ENCODE peak calls at places on chromosomes 7 and 10, in nine cellular contexts. A is astrocyte of the cerebellum, L is GM06990, G is keratinocyte, N is right lobe of liver, D is OCI-LY7, W is mesendoderm, K is HCT116, C is GM23248. X is an unnamed sample.

GRCh38 chr10:11810313-11810766 is 12.8 kb upstream of the PROSER2 start:
- DNase-seq in G (no peak), C (no peak), D (no peak), N (no peak), W (no peak), K (no peak), A (no peak), L (no peak), X (no peak)

GRCh38 chr7:99042957-99043356 is 101.0 kb downstream of the SMURF1 start:
- DNase-seq in A (no peak), D (no peak), C (no peak), K (no peak), N (no peak), W (no peak), L (no peak), G (no peak), X (no peak)

GRCh38 chr7:158116235-158116634 is 471.4 kb downstream of the PTPRN2 start:
- DNase-seq in K (no peak), C (no peak), G (no peak), N (no peak), D (no peak), L (no peak), W (no peak), A (no peak), X (no peak)

GRCh38 chr7:12422449-12423320 is 19.0 kb upstream of the VWDE start:
- DNase-seq in W (peak; percentile 39), C (peak; percentile 51), D (no peak), K (no peak), G (no peak), L (no peak), N (no peak), A (no peak), X (no peak)

GRCh38 chr7:786472-787255 is 45.6 kb upstream of the SUN1 start:
- DNase-seq in C (peak; percentile 74), K (peak; percentile 18), W (peak; percentile 56), L (peak; percentile 48), G (peak; percentile 36), A (no peak), D (peak; percentile 61), N (peak; percentile 67), X (peak; percentile 33)

GRCh38 chr7:136640977-136641376 is 227.5 kb upstream of the CHRM2 start:
- DNase-seq in G (no peak), L (no peak), K (no peak), W (peak; percentile 18), C (no peak), A (no peak), D (no peak), N (no peak), X (no peak)

GRCh38 chr7:26850193-26850651 is 14.2 kb downstream of the SKAP2 start:
- DNase-seq in C (peak; percentile 48), K (no peak), D (no peak), A (no peak), N (no peak), W (peak; percentile 35), G (no peak), L (no peak), X (no peak)

GRCh38 chr10:12811725-12812310 is 189.7 kb downstream of the CCDC3 start:
- DNase-seq in G (no peak), K (no peak), N (no peak), W (no peak), C (no peak), L (no peak), D (no peak), A (no peak), X (no peak)

GRCh38 chr7:157932498-157933218 is 595.9 kb downstream of the DNAJB6 start:
- DNase-seq in K (peak; percentile 90), G (no peak), N (no peak), A (no peak), C (peak; percentile 41), L (no peak), D (no peak), W (peak; percentile 71), X (no peak)

GRCh38 chr7:107993879-107994278 is 9.1 kb downstream of the LAMB1 start:
- DNase-seq in K (no peak), D (no peak), W (no peak), N (no peak), A (no peak), C (no peak), L (no peak), G (no peak), X (no peak)

GRCh38 chr7:3510101-3511020 is 209.3 kb downstream of the SDK1 start:
- DNase-seq in N (no peak), G (no peak), A (no peak), W (no peak), L (no peak), K (no peak), C (no peak), D (peak; percentile 31), X (no peak)

GRCh38 chr10:86798030-86798429 is 41.6 kb downstream of the BMPR1A start:
- DNase-seq in A (no peak), L (no peak), C (peak; percentile 68), D (no peak), N (no peak), K (no peak), G (no peak), W (no peak), X (no peak)

GRCh38 chr10:106930751-106931150 is 233.8 kb downstream of the SORCS1 start:
- DNase-seq in K (no peak), N (no peak), W (no peak), A (no peak), D (no peak), C (no peak), G (no peak), L (peak; percentile 26), X (no peak)
- H3K4me3 ChIP-seq in K (no peak overlapping the region), N (no peak overlapping the region), W (no peak overlapping the region), A (no peak overlapping the region), D (no peak overlapping the region), C (no peak overlapping the region), G (no peak overlapping the region), L (no peak overlapping the region), X (no peak overlapping the region)

DNA sequence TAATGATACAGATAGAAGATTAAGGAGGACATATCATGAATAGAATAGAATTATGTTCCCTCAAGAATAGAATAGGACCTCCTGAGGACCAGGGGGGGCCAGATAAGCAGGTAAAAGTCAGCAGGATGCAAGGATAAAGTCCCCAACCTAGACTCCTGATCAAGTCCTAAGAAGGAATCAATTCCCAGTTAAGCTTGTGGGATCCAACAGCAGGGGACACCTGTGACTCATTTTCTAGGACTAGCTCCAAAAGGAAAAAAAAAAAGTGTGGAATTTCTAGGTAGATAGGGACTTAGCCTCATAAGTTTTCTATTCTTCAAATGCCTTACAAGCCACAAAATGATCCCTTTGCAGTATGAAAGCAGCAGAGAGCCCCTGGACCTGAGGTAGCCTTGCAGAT is 336.2 kb downstream of the WDR11 start:
- DNase-seq in A (peak; percentile 27), D (no peak), C (no peak), K (no peak), L (no peak), G (no peak), W (peak; percentile 82), N (no peak), X (no peak)
- H3K4me3 ChIP-seq in A (no peak overlapping the region), D (no peak overlapping the region), C (no peak overlapping the region), K (no peak overlapping the region), L (no peak overlapping the region), G (no peak overlapping the region), W (no peak overlapping the region), N (no peak overlapping the region), X (no peak overlapping the region)

GRCh38 chr7:20330797-20331230 is at the start of gene ITGB8:
- DNase-seq in C (peak; percentile 68), A (no peak), K (no peak), L (no peak), D (no peak), N (no peak), G (no peak), W (no peak), X (no peak)

GRCh38 chr7:20330176-20330796 is 414 bp upstream of the ITGB8 start:
- DNase-seq in C (peak; percentile 99), D (no peak), A (peak; percentile 82), K (no peak), N (peak; percentile 84), G (peak; percentile 57), W (peak; percentile 96), L (peak; percentile 83), X (peak; percentile 95)

GRCh38 chr7:20331231-20331880 is 656 bp downstream of the ITGB8 start:
- DNase-seq in L (peak; percentile 70), G (no peak), C (peak; percentile 64), N (peak; percentile 37), D (peak; percentile 31), W (peak; percentile 71), K (no peak), A (no peak), X (no peak)

GRCh38 chr7:20329389-20330175 is 1.1 kb upstream of the ITGB8 start:
- DNase-seq in K (peak; percentile 83), D (no peak), G (no peak), W (peak; percentile 95), C (peak; percentile 85), L (peak; percentile 58), A (peak; percentile 53), N (peak; percentile 38), X (peak; percentile 78)

DNA sequence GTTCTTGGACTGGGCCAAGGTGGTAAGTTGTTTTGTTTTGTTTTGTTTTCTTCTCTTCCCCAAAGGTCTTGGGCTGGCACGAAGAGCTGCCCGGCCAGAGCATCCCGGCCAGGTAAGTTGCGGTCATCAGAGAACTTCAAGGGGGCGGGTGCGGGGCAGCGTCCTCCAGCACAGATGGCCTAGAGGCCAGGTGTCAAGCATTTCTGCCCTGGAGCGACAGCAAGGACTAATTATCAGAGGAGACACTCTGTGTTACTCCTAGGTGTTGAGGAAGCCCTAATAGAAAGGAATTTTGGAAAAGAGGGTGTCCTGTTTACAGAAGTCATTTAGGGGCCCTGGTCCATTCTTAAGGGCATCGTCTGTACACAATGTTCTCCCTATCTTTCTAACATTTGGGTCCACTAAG is 1.2 kb downstream of the ITGB8 start:
- DNase-seq in A (no peak), N (no peak), W (peak; percentile 39), G (no peak), C (no peak), L (no peak), D (no peak), K (no peak), X (no peak)
- H3K4me3 ChIP-seq in A (peak overlapping the region; percentile 83), N (peak overlapping the region; percentile 50), W (peak overlapping the region; percentile 71), G (peak overlapping the region; percentile 60), C (peak overlapping the region; percentile 78), L (peak overlapping the region; percentile 79), D (peak overlapping the region; percentile 17), K (peak overlapping the region; percentile 81), X (peak overlapping the region; percentile 62)

DNA sequence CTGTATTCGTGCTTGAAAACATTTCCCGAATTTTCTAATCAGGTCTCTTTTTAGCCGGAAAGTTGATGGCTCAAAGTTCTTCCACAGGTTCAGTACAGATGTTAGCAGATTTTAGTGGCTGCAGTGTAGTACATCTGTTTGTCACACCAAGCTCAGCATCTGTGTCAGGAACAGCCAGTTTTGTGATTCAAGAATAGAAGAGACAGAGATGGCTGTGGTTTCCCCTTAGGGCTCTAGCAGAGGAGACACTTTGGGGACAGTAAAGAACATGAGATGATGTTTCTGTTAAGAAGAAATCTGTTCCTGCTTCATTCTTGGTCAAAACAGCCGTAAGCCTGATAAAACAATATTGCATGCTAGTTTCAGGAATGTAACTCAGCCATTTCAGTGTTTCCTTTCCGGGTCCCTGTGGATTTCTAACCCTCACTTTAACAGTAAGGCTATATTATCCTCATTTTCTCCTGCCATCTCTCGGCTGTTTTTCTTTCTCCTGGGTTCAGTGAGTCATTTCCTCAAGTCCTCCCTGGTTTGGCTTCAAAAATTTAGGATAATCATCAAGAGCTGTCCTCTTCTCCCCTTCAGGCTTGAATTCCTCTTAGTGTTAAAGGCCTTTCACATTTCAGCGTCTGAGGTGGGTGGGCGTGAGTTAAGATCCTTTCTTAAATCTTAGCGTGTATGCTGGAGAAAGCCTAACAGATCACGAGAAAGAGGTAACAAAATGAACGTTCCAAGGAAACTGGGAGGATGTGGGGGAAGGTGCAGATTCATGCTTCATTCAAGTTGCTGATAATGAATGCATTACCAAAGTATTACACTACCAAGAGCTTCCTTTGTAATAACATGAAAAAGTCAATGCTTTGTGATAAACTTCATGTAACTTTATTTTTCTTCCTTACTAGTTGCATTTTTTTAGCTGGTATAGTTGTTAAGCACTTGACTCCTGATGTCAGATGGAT is 37.1 kb upstream of the BICC1 start:
- DNase-seq in W (peak; percentile 33), G (no peak), D (no peak), A (peak; percentile 58), N (no peak), C (peak; percentile 83), L (no peak), K (no peak), X (peak; percentile 65)
- H3K4me3 ChIP-seq in W (no peak overlapping the region), G (no peak overlapping the region), D (no peak overlapping the region), A (no peak overlapping the region), N (no peak overlapping the region), C (peak overlapping the region; percentile 76), L (no peak overlapping the region), K (no peak overlapping the region), X (peak overlapping the region; percentile 33)